ENCODE peak calls at places on chromosomes 3 and 15, in nine cellular contexts. C is dorsolateral prefrontal cortex, Z is fibroblast of lung, O is fibroblast of the aortic adventitia, M is GM23338, R is WERI-Rb-1, A is fibroblast of mammary gland, N is glutamatergic neuron, I is neural crest cell. E is an unnamed sample.
A peak's percentile ranks its signal among the peaks of the same experiment; 100 is the strongest.

GRCh38 chr3:52349611-52350395 is 33.7 kb downstream of the DNAH1 start:
- DNase-seq in M (no peak), I (no peak), R (no peak), A (no peak), N (no peak), O (no peak), Z (no peak), C (no peak), E (no peak)

GRCh38 chr3:157089455-157090221 is 70.3 kb downstream of the CCNL1 start:
- DNase-seq in A (peak; percentile 66), Z (no peak), C (no peak), N (no peak), O (peak; percentile 88), I (no peak), R (peak; percentile 60), M (peak; percentile 19), E (no peak)

GRCh38 chr15:75718326-75718725 is 5.7 kb upstream of the CSPG4 start:
- DNase-seq in Z (peak; percentile 66), M (no peak), N (no peak), I (no peak), A (peak; percentile 64), R (no peak), C (no peak), O (peak; percentile 65), E (peak; percentile 89)

GRCh38 chr3:127970966-127971592 is 56.0 kb downstream of the KBTBD12 start:
- DNase-seq in R (peak; percentile 55), O (peak; percentile 72), N (no peak), Z (peak; percentile 67), C (no peak), A (peak; percentile 62), M (peak; percentile 79), I (no peak), E (peak; percentile 39)

GRCh38 chr15:33490703-33491102 is 179.9 kb downstream of the RYR3 start:
- DNase-seq in Z (no peak), I (no peak), M (no peak), C (no peak), R (no peak), N (no peak), O (no peak), A (no peak), E (no peak)

GRCh38 chr15:33009026-33009425 is 185.5 kb downstream of the FMN1 start:
- DNase-seq in C (no peak), A (no peak), M (no peak), R (no peak), O (no peak), I (no peak), N (no peak), Z (no peak), E (no peak)

GRCh38 chr15:27866505-27867165 is 232.5 kb downstream of the OCA2 start:
- DNase-seq in O (no peak), N (no peak), R (no peak), I (no peak), C (no peak), Z (no peak), A (no peak), M (no peak), E (no peak)

GRCh38 chr3:134804508-134805480 is 9.7 kb downstream of the EPHB1 start:
- DNase-seq in C (no peak), I (no peak), A (no peak), Z (no peak), R (no peak), N (no peak), M (no peak), O (no peak), E (no peak)

GRCh38 chr3:58986654-58987053 is 63.2 kb downstream of the CFAP20DC start:
- DNase-seq in R (no peak), I (no peak), C (no peak), Z (no peak), N (no peak), O (no peak), A (no peak), M (no peak), E (no peak)

GRCh38 chr15:74263473-74263872 is 27.3 kb downstream of the CCDC33 start:
- DNase-seq in M (no peak), N (no peak), A (no peak), O (no peak), C (no peak), I (no peak), R (no peak), Z (no peak), E (no peak)

GRCh38 chr3:45029661-45030060 is 3.6 kb downstream of the CLEC3B start:
- DNase-seq in A (peak; percentile 63), I (no peak), C (no peak), M (no peak), Z (no peak), N (no peak), O (peak; percentile 87), R (no peak), E (peak; percentile 72)

GRCh38 chr15:35557544-35557943 is 11.6 kb upstream of the DPH6 start:
- DNase-seq in Z (peak; percentile 83), M (no peak), N (no peak), O (peak; percentile 96), I (no peak), C (no peak), R (no peak), A (peak; percentile 96), E (peak; percentile 95)

GRCh38 chr3:42936157-42936981 is 30.4 kb downstream of the ZNF662 start:
- DNase-seq in C (peak; percentile 70), O (peak; percentile 55), N (no peak), R (peak; percentile 77), Z (peak; percentile 61), I (no peak), M (peak; percentile 38), A (peak; percentile 36), E (no peak)

GRCh38 chr3:146969356-146969755 is 364.2 kb upstream of the PLSCR5 start:
- DNase-seq in O (peak; percentile 59), N (no peak), M (no peak), R (no peak), A (peak; percentile 72), I (no peak), Z (no peak), C (no peak), E (peak; percentile 44)

GRCh38 chr3:113847664-113848461 is 9.3 kb downstream of the GRAMD1C start:
- DNase-seq in I (no peak), C (no peak), Z (no peak), A (no peak), M (no peak), N (no peak), O (no peak), R (no peak), E (no peak)

GRCh38 chr3:10927551-10927950 is 65.0 kb upstream of the SLC6A1 start:
- DNase-seq in C (no peak), I (no peak), M (no peak), Z (no peak), A (no peak), R (no peak), N (no peak), O (peak; percentile 49), E (no peak)

GRCh38 chr3:147113293-147114045 is 292.9 kb downstream of the ZIC4 start:
- DNase-seq in C (no peak), O (peak; percentile 94), A (peak; percentile 88), Z (peak; percentile 93), R (no peak), N (no peak), M (no peak), I (no peak), E (peak; percentile 86)

GRCh38 chr15:42070276-42070965 is 23.9 kb downstream of the PLA2G4D start:
- DNase-seq in O (no peak), Z (no peak), A (no peak), I (no peak), R (no peak), M (no peak), N (no peak), C (no peak), E (no peak)

DNA sequence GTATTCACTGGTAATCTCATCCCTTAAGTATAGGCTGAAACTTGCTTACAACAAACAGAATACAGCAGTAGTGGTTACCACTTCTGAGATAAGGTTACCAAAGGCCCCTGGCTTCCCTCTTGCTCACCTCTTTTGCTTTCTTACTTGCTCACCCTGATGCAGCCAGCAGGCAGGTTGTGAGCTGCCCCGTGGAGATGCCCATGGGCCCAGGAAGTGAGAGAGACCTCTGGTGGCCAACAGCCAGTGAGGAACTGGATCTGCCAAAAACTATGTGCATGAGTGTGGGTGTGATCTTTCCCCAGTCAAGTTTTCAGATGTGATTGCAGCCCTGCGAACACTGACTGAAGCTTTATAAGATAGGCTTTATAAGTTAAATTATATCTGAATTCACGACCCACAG is 48.7 kb downstream of the NMNAT3 start:
- DNase-seq in C (no peak), Z (peak; percentile 3), O (no peak), M (peak; percentile 66), A (peak; percentile 10), N (peak; percentile 28), I (no peak), R (peak; percentile 59), E (no peak)
- TF ChIP-seq CTCF in C (no peak), Z (no peak), O (no peak), M (peak; percentile 58), A (peak; percentile 40), N (no peak), I (peak; percentile 46), R (peak; percentile 75), E (no peak)

GRCh38 chr3:161371441-161372320 is at the start of gene SPTSSB:
- DNase-seq in M (peak; percentile 91), Z (peak; percentile 22), O (no peak), R (peak; percentile 50), N (peak; percentile 63), C (peak; percentile 55), A (no peak), I (peak; percentile 58), E (no peak)
- TF ChIP-seq CTCF in M (peak; percentile 52), Z (peak; percentile 32), O (peak; percentile 14), R (peak; percentile 31), N (no peak), C (peak; percentile 17), A (no peak), I (peak; percentile 55), E (no peak)

GRCh38 chr15:81813215-81813614 is 232.6 kb downstream of the MEX3B start:
- DNase-seq in C (no peak), R (peak; percentile 58), M (peak; percentile 85), Z (peak; percentile 8), O (no peak), N (no peak), I (no peak), A (no peak), E (peak; percentile 1)

GRCh38 chr15:81814882-81815455 is 230.8 kb downstream of the MEX3B start:
- DNase-seq in I (no peak), Z (no peak), A (no peak), C (no peak), O (no peak), R (no peak), N (no peak), M (no peak), E (no peak)

DNA sequence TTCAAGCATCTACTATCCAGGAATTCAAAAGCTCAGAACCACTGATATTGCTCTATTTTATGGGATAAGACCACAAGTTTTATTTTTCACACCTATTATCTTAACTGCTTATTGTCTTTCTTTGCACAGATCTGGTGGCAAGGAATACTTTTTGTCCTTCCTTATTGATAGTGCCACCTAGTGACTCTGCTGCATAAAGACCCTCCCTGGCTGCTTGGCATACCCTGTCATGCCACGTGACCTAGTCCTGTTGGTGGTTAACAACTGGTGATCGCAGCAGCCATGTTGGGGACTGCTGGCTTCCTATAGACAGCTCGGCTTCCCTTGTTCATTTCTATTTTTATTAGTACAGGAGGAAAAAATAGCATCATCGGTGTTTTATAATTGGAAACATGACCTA is 236.3 kb downstream of the MEX3B start:
- DNase-seq in M (peak; percentile 66), A (peak; percentile 3), C (no peak), R (peak; percentile 54), I (no peak), Z (peak; percentile 18), O (peak; percentile 5), N (peak; percentile 18), E (no peak)
- TF ChIP-seq CTCF in M (peak; percentile 54), A (no peak), C (peak; percentile 17), R (peak; percentile 65), I (no peak), Z (no peak), O (peak; percentile 5), N (no peak), E (peak; percentile 37)

GRCh38 chr3:73192036-73192738 is 130.7 kb downstream of the EBLN2 start:
- DNase-seq in A (peak; percentile 3), I (no peak), N (peak; percentile 40), M (peak; percentile 91), O (no peak), C (no peak), R (peak; percentile 68), Z (no peak), E (no peak)
- TF ChIP-seq CTCF in A (peak; percentile 16), I (peak; percentile 42), N (peak; percentile 48), M (peak; percentile 84), O (peak; percentile 12), C (no peak), R (peak; percentile 59), Z (no peak), E (peak; percentile 23)